ENCODE peak calls at places on chromosomes 16 and 17, in seven cellular contexts. One of them, this sample, is unnamed.

GRCh38 chr16:66382171-66382965 is 15.9 kb downstream of the CDH5 start:
- DNase-seq in AG09319: no peak
- DNase-seq in A549: peak; percentile 47
- DNase-seq in fibroblast of the aortic adventitia: peak; percentile 78
- DNase-seq in AG09309: peak; percentile 29
- DNase-seq in thyroid gland: no peak
- DNase-seq in brain microvascular endothelial cell: peak; percentile 75
- DNase-seq in this sample: no peak

GRCh38 chr17:50866261-50866949 is at the start of gene TOB1:
- DNase-seq in AG09319: peak; percentile 95
- DNase-seq in A549: peak; percentile 90
- DNase-seq in fibroblast of the aortic adventitia: peak; percentile 95
- DNase-seq in AG09309: peak; percentile 80
- DNase-seq in thyroid gland: peak; percentile 99
- DNase-seq in brain microvascular endothelial cell: peak; percentile 91
- DNase-seq in this sample: peak; percentile 97

GRCh38 chr17:74523308-74523707 is 8.0 kb downstream of the CD300LB start:
- DNase-seq in AG09319: no peak
- DNase-seq in A549: no peak
- DNase-seq in fibroblast of the aortic adventitia: no peak
- DNase-seq in AG09309: no peak
- DNase-seq in thyroid gland: no peak
- DNase-seq in brain microvascular endothelial cell: no peak
- DNase-seq in this sample: no peak

GRCh38 chr16:56812884-56813283 is 52.1 kb upstream of the SLC12A3 start:
- DNase-seq in AG09319: no peak
- DNase-seq in A549: peak; percentile 25
- DNase-seq in fibroblast of the aortic adventitia: peak; percentile 55
- DNase-seq in AG09309: no peak
- DNase-seq in thyroid gland: no peak
- DNase-seq in brain microvascular endothelial cell: no peak
- DNase-seq in this sample: no peak

GRCh38 chr16:13245713-13246377 is 344.4 kb downstream of the SHISA9 start:
- DNase-seq in AG09319: no peak
- DNase-seq in A549: no peak
- DNase-seq in fibroblast of the aortic adventitia: no peak
- DNase-seq in AG09309: no peak
- DNase-seq in thyroid gland: no peak
- DNase-seq in brain microvascular endothelial cell: no peak
- DNase-seq in this sample: no peak

GRCh38 chr17:75504347-75505151 is 10.8 kb downstream of the CASKIN2 start:
- DNase-seq in AG09319: no peak
- DNase-seq in A549: peak; percentile 89
- DNase-seq in fibroblast of the aortic adventitia: no peak
- DNase-seq in AG09309: no peak
- DNase-seq in thyroid gland: peak; percentile 28
- DNase-seq in brain microvascular endothelial cell: no peak
- DNase-seq in this sample: peak; percentile 32

GRCh38 chr17:80912451-80912850 is 79.2 kb upstream of the CHMP6 start:
- DNase-seq in AG09319: no peak
- DNase-seq in A549: no peak
- DNase-seq in fibroblast of the aortic adventitia: no peak
- DNase-seq in AG09309: no peak
- DNase-seq in thyroid gland: no peak
- DNase-seq in brain microvascular endothelial cell: no peak
- DNase-seq in this sample: no peak

GRCh38 chr17:354651-355556 is 2.3 kb upstream of the RPH3AL start:
- DNase-seq in AG09319: no peak
- DNase-seq in A549: no peak
- DNase-seq in fibroblast of the aortic adventitia: no peak
- DNase-seq in AG09309: no peak
- DNase-seq in thyroid gland: no peak
- DNase-seq in brain microvascular endothelial cell: no peak
- DNase-seq in this sample: no peak

GRCh38 chr17:80328620-80329380 is 68.1 kb downstream of the RNF213 start:
- DNase-seq in AG09319: no peak
- DNase-seq in A549: no peak
- DNase-seq in fibroblast of the aortic adventitia: no peak
- DNase-seq in AG09309: no peak
- DNase-seq in thyroid gland: no peak
- DNase-seq in brain microvascular endothelial cell: no peak
- DNase-seq in this sample: no peak

GRCh38 chr16:81201267-81201666 is 37.2 kb upstream of the BCO1 start:
- DNase-seq in AG09319: no peak
- DNase-seq in A549: no peak
- DNase-seq in fibroblast of the aortic adventitia: peak; percentile 22
- DNase-seq in AG09309: no peak
- DNase-seq in thyroid gland: no peak
- DNase-seq in brain microvascular endothelial cell: no peak
- DNase-seq in this sample: no peak

GRCh38 chr16:24046442-24046841 is 209.7 kb upstream of the CACNG3 start:
- DNase-seq in AG09319: no peak
- DNase-seq in A549: no peak
- DNase-seq in fibroblast of the aortic adventitia: no peak
- DNase-seq in AG09309: no peak
- DNase-seq in thyroid gland: no peak
- DNase-seq in brain microvascular endothelial cell: no peak
- DNase-seq in this sample: no peak

GRCh38 chr17:77873518-77874302 is 84.8 kb upstream of the TNRC6C start:
- DNase-seq in AG09319: no peak
- DNase-seq in A549: no peak
- DNase-seq in fibroblast of the aortic adventitia: no peak
- DNase-seq in AG09309: no peak
- DNase-seq in thyroid gland: no peak
- DNase-seq in brain microvascular endothelial cell: no peak
- DNase-seq in this sample: no peak

GRCh38 chr17:59423137-59423703 is 91.8 kb downstream of the YPEL2 start:
- DNase-seq in AG09319: no peak
- DNase-seq in A549: peak; percentile 42
- DNase-seq in fibroblast of the aortic adventitia: peak; percentile 96
- DNase-seq in AG09309: no peak
- DNase-seq in thyroid gland: peak; percentile 71
- DNase-seq in brain microvascular endothelial cell: peak; percentile 78
- DNase-seq in this sample: no peak

GRCh38 chr17:76998839-76999238 is 130.6 kb downstream of the MGAT5B start:
- DNase-seq in AG09319: no peak
- DNase-seq in A549: no peak
- DNase-seq in fibroblast of the aortic adventitia: no peak
- DNase-seq in AG09309: no peak
- DNase-seq in thyroid gland: no peak
- DNase-seq in brain microvascular endothelial cell: no peak
- DNase-seq in this sample: no peak

GRCh38 chr17:49739662-49740271 is 24.2 kb downstream of the FAM117A start:
- DNase-seq in AG09319: no peak
- DNase-seq in A549: no peak
- DNase-seq in fibroblast of the aortic adventitia: no peak
- DNase-seq in AG09309: no peak
- DNase-seq in thyroid gland: peak; percentile 96
- DNase-seq in brain microvascular endothelial cell: no peak
- DNase-seq in this sample: peak; percentile 97

GRCh38 chr17:78557598-78558039 is 19.6 kb downstream of the DNAH17 start:
- DNase-seq in AG09319: no peak
- DNase-seq in A549: peak; percentile 51
- DNase-seq in fibroblast of the aortic adventitia: peak; percentile 48
- DNase-seq in AG09309: peak; percentile 45
- DNase-seq in thyroid gland: no peak
- DNase-seq in brain microvascular endothelial cell: peak; percentile 43
- DNase-seq in this sample: no peak

GRCh38 chr17:50835563-50836231 is at the start of gene WFIKKN2:
- DNase-seq in AG09319: no peak
- DNase-seq in A549: no peak
- DNase-seq in fibroblast of the aortic adventitia: no peak
- DNase-seq in AG09309: no peak
- DNase-seq in thyroid gland: peak; percentile 21
- DNase-seq in brain microvascular endothelial cell: no peak
- DNase-seq in this sample: no peak

GRCh38 chr16:57537194-57537505 is 779 bp upstream of the CCDC102A start:
- DNase-seq in AG09319: no peak
- DNase-seq in A549: no peak
- DNase-seq in fibroblast of the aortic adventitia: no peak
- DNase-seq in AG09309: no peak
- DNase-seq in thyroid gland: no peak
- DNase-seq in brain microvascular endothelial cell: no peak
- DNase-seq in this sample: no peak

GRCh38 chr16:84137287-84137686 is 7.7 kb downstream of the HSDL1 start:
- DNase-seq in AG09319: no peak
- DNase-seq in A549: no peak
- DNase-seq in fibroblast of the aortic adventitia: no peak
- DNase-seq in AG09309: no peak
- DNase-seq in thyroid gland: peak; percentile 97
- DNase-seq in brain microvascular endothelial cell: no peak
- DNase-seq in this sample: no peak

GRCh38 chr17:28481081-28481571 is 7.7 kb downstream of the SLC13A2 start:
- DNase-seq in AG09319: no peak
- DNase-seq in A549: no peak
- DNase-seq in fibroblast of the aortic adventitia: no peak
- DNase-seq in AG09309: no peak
- DNase-seq in thyroid gland: peak; percentile 78
- DNase-seq in brain microvascular endothelial cell: no peak
- DNase-seq in this sample: no peak

GRCh38 chr17:30922235-30922993 is 669 bp downstream of the ADAP2 start:
- DNase-seq in AG09319: no peak
- DNase-seq in A549: no peak
- DNase-seq in fibroblast of the aortic adventitia: no peak
- DNase-seq in AG09309: no peak
- DNase-seq in thyroid gland: peak; percentile 13
- DNase-seq in brain microvascular endothelial cell: no peak
- DNase-seq in this sample: no peak

GRCh38 chr17:72125226-72125651 is 4.4 kb downstream of the SOX9 start:
- DNase-seq in AG09319: no peak
- DNase-seq in A549: no peak
- DNase-seq in fibroblast of the aortic adventitia: no peak
- DNase-seq in AG09309: no peak
- DNase-seq in thyroid gland: peak; percentile 53
- DNase-seq in brain microvascular endothelial cell: no peak
- DNase-seq in this sample: no peak

GRCh38 chr17:11622468-11622867 is 24.2 kb downstream of the DNAH9 start:
- DNase-seq in AG09319: no peak
- DNase-seq in A549: no peak
- DNase-seq in fibroblast of the aortic adventitia: no peak
- DNase-seq in AG09309: no peak
- DNase-seq in thyroid gland: no peak
- DNase-seq in brain microvascular endothelial cell: no peak
- DNase-seq in this sample: no peak

GRCh38 chr16:1057252-1057932 is 15.2 kb upstream of the SSTR5 start:
- DNase-seq in AG09319: no peak
- DNase-seq in A549: peak; percentile 63
- DNase-seq in fibroblast of the aortic adventitia: peak; percentile 4
- DNase-seq in AG09309: no peak
- DNase-seq in thyroid gland: peak; percentile 18
- DNase-seq in brain microvascular endothelial cell: no peak
- DNase-seq in this sample: peak; percentile 56

GRCh38 chr16:11414815-11415775 is 69.8 kb downstream of the RMI2 start:
- DNase-seq in AG09319: no peak
- DNase-seq in A549: no peak
- DNase-seq in fibroblast of the aortic adventitia: no peak
- DNase-seq in AG09309: no peak
- DNase-seq in thyroid gland: no peak
- DNase-seq in brain microvascular endothelial cell: no peak
- DNase-seq in this sample: no peak

GRCh38 chr16:70715113-70715711 is 29.4 kb upstream of the MTSS2 start:
- DNase-seq in AG09319: peak; percentile 90
- DNase-seq in A549: peak; percentile 93
- DNase-seq in fibroblast of the aortic adventitia: peak; percentile 70
- DNase-seq in AG09309: peak; percentile 99
- DNase-seq in thyroid gland: peak; percentile 99
- DNase-seq in brain microvascular endothelial cell: peak; percentile 78
- DNase-seq in this sample: no peak

GRCh38 chr16:19380316-19380715 is 37.4 kb upstream of the TMC5 start:
- DNase-seq in AG09319: no peak
- DNase-seq in A549: no peak
- DNase-seq in fibroblast of the aortic adventitia: no peak
- DNase-seq in AG09309: no peak
- DNase-seq in thyroid gland: peak; percentile 43
- DNase-seq in brain microvascular endothelial cell: no peak
- DNase-seq in this sample: no peak

DNA sequence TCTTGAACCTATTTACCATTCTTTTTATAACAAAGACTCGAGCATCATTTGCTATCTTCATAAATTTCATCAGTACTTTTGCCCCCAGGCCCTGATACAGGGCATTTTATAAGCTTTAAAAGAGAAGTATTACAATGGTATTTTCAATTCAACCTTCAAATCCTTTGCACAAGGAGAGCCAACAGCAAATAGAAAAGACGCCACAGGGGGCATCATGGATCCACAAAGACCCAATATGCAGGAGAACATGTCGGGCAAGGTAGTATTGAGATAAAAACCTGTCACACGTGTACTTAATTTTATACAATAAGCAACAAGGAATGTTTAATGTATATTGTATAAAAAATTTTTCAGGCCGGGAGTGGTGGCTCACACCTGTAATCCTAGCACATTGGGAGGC is 10.2 kb downstream of the MAP3K14 start:
- DNase-seq in AG09319: no peak
- DNase-seq in A549: no peak
- DNase-seq in fibroblast of the aortic adventitia: no peak
- DNase-seq in AG09309: no peak
- DNase-seq in thyroid gland: no peak
- DNase-seq in brain microvascular endothelial cell: no peak
- DNase-seq in this sample: no peak
- TF ChIP-seq CTCF in AG09319: no peak
- TF ChIP-seq CTCF in A549: peak; percentile 21
- TF ChIP-seq CTCF in fibroblast of the aortic adventitia: peak; percentile 23
- TF ChIP-seq CTCF in AG09309: no peak
- TF ChIP-seq CTCF in thyroid gland: no peak
- TF ChIP-seq CTCF in brain microvascular endothelial cell: peak; percentile 32
- TF ChIP-seq CTCF in this sample: no peak

GRCh38 chr16:47571049-47571448 is 109.9 kb downstream of the PHKB start:
- DNase-seq in AG09319: no peak
- DNase-seq in A549: no peak
- DNase-seq in fibroblast of the aortic adventitia: no peak
- DNase-seq in AG09309: no peak
- DNase-seq in thyroid gland: no peak
- DNase-seq in brain microvascular endothelial cell: no peak
- DNase-seq in this sample: no peak
- TF ChIP-seq CTCF in AG09319: no peak
- TF ChIP-seq CTCF in A549: no peak
- TF ChIP-seq CTCF in fibroblast of the aortic adventitia: no peak
- TF ChIP-seq CTCF in AG09309: no peak
- TF ChIP-seq CTCF in thyroid gland: no peak
- TF ChIP-seq CTCF in brain microvascular endothelial cell: no peak
- TF ChIP-seq CTCF in this sample: no peak

DNA sequence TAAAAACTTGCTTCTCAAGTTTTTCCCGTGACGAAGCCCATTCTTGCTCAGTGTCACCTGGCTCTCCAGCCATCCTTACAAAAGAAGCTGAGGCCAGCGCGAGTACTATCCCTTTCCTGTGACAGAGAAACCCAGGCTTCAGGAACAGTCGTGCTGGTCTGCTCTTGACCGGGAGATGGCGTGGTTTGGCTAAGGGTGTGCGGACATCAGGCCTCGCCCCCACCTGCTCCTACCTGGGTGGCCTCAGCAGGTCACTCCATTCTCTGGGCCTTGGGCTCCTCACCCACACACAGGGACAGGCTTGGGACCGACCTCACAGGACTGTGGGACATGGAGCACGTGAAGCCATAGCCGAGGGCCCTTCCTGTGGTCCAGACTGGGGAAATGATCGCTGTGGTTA is 75.2 kb upstream of the CIBAR2 start:
- DNase-seq in AG09319: no peak
- DNase-seq in A549: no peak
- DNase-seq in fibroblast of the aortic adventitia: no peak
- DNase-seq in AG09309: no peak
- DNase-seq in thyroid gland: peak; percentile 40
- DNase-seq in brain microvascular endothelial cell: no peak
- DNase-seq in this sample: no peak
- TF ChIP-seq CTCF in AG09319: no peak
- TF ChIP-seq CTCF in A549: no peak
- TF ChIP-seq CTCF in fibroblast of the aortic adventitia: no peak
- TF ChIP-seq CTCF in AG09309: no peak
- TF ChIP-seq CTCF in thyroid gland: no peak
- TF ChIP-seq CTCF in brain microvascular endothelial cell: no peak
- TF ChIP-seq CTCF in this sample: no peak

GRCh38 chr16:75695708-75696107 is 5.6 kb downstream of the DUXB start:
- DNase-seq in AG09319: no peak
- DNase-seq in A549: peak; percentile 18
- DNase-seq in fibroblast of the aortic adventitia: peak; percentile 7
- DNase-seq in AG09309: no peak
- DNase-seq in thyroid gland: no peak
- DNase-seq in brain microvascular endothelial cell: no peak
- DNase-seq in this sample: no peak
- TF ChIP-seq CTCF in AG09319: no peak
- TF ChIP-seq CTCF in A549: peak; percentile 18
- TF ChIP-seq CTCF in fibroblast of the aortic adventitia: peak; percentile 17
- TF ChIP-seq CTCF in AG09309: no peak
- TF ChIP-seq CTCF in thyroid gland: no peak
- TF ChIP-seq CTCF in brain microvascular endothelial cell: peak; percentile 11
- TF ChIP-seq CTCF in this sample: no peak

This sample was measured in CD4-positive, alpha-beta T cell.